ENCODE peak calls at places on chromosome 21, in four cellular contexts. W, R, C and G are unnamed samples.

GRCh38 chr21:39523398-39523797 is 71.6 kb downstream of the SH3BGR start:
- DNase-seq in W (no peak), R (no peak), C (no peak), G (no peak)

GRCh38 chr21:40334159-40334558 is 466.9 kb downstream of the PCP4 start:
- DNase-seq in W (no peak), R (no peak), C (no peak), G (no peak)

GRCh38 chr21:25759573-25759972 is 24.8 kb downstream of the GABPA start:
- DNase-seq in W (no peak), R (no peak), C (no peak), G (no peak)

GRCh38 chr21:16532841-16533240 is 803.1 kb downstream of the USP25 start:
- DNase-seq in W (no peak), R (no peak), C (no peak), G (peak; percentile 18)

GRCh38 chr21:14454642-14455009 is 71.7 kb upstream of the HSPA13 start:
- DNase-seq in W (no peak), R (peak; percentile 69), C (no peak), G (no peak)

GRCh38 chr21:46294647-46295176 is 8.6 kb downstream of the YBEY start:
- DNase-seq in W (peak; percentile 51), R (no peak), C (no peak), G (no peak)

GRCh38 chr21:31072486-31072885 is 34.2 kb upstream of the KRTAP19-8 start:
- DNase-seq in W (no peak), R (no peak), C (no peak), G (no peak)

GRCh38 chr21:41258617-41259016 is 58.0 kb upstream of the FAM3B start:
- DNase-seq in W (no peak), R (no peak), C (no peak), G (no peak)

GRCh38 chr21:43333301-43334062 is 93.4 kb downstream of the SIK1 start:
- DNase-seq in W (no peak), R (no peak), C (no peak), G (peak; percentile 58)

GRCh38 chr21:16372546-16372945 is 642.8 kb downstream of the USP25 start:
- DNase-seq in W (no peak), R (no peak), C (no peak), G (no peak)

GRCh38 chr21:36509966-36510742 is 30.2 kb upstream of the CLDN14 start:
- DNase-seq in W (no peak), R (no peak), C (no peak), G (peak; percentile 36)

GRCh38 chr21:26851109-26851944 is 6.1 kb upstream of the ADAMTS1 start:
- DNase-seq in W (no peak), R (no peak), C (no peak), G (no peak)

GRCh38 chr21:9839011-9839661 is 682.2 kb upstream of the TPTE start:
- DNase-seq in W (peak; percentile 41), R (no peak), C (no peak), G (no peak)

GRCh38 chr21:26835027-26835713 is 10.0 kb downstream of the ADAMTS1 start:
- DNase-seq in W (no peak), R (no peak), C (no peak), G (no peak)

GRCh38 chr21:20570824-20571232 is 427.4 kb upstream of the NCAM2 start:
- DNase-seq in W (no peak), R (no peak), C (no peak), G (no peak)

GRCh38 chr21:25831300-25831699 is 96.5 kb downstream of the GABPA start:
- DNase-seq in W (no peak), R (no peak), C (no peak), G (no peak)

GRCh38 chr21:15592271-15592860 is 137.4 kb upstream of the USP25 start:
- DNase-seq in W (peak; percentile 27), R (no peak), C (peak; percentile 21), G (peak; percentile 65)

GRCh38 chr21:26441081-26441610 is 131.9 kb downstream of the CYYR1 start:
- DNase-seq in W (no peak), R (no peak), C (no peak), G (no peak)

GRCh38 chr21:32143222-32143939 is 135.5 kb downstream of the MIS18A start:
- DNase-seq in W (no peak), R (no peak), C (no peak), G (no peak)

GRCh38 chr21:38903578-38904193 is 98.0 kb downstream of the ETS2 start:
- DNase-seq in W (no peak), R (no peak), C (no peak), G (no peak)

GRCh38 chr21:29991624-29992023 is 51.8 kb upstream of the GRIK1 start:
- DNase-seq in W (no peak), R (no peak), C (no peak), G (no peak)

GRCh38 chr21:36796070-36796469 is 97.2 kb downstream of the SIM2 start:
- DNase-seq in W (no peak), R (no peak), C (no peak), G (no peak)

GRCh38 chr21:15433091-15433490 is 296.7 kb upstream of the USP25 start:
- DNase-seq in W (no peak), R (no peak), C (no peak), G (no peak)

GRCh38 chr21:36776981-36777617 is 78.2 kb downstream of the SIM2 start:
- DNase-seq in W (no peak), R (no peak), C (no peak), G (no peak)

GRCh38 chr21:43323244-43324005 is 103.5 kb downstream of the SIK1 start:
- DNase-seq in W (no peak), R (no peak), C (no peak), G (no peak)

GRCh38 chr21:21997390-21998333 is 999.5 kb downstream of the NCAM2 start:
- DNase-seq in W (no peak), R (no peak), C (no peak), G (no peak)

GRCh38 chr21:18285379-18285778 is 40.7 kb downstream of the CHODL start:
- DNase-seq in W (no peak), R (no peak), C (no peak), G (no peak)
- TF ChIP-seq CTCF in W (no peak), R (no peak), C (no peak), G (no peak)

GRCh38 chr21:33380483-33380998 is 22.7 kb upstream of the IFNGR2 start:
- DNase-seq in W (no peak), R (peak; percentile 95), C (peak; percentile 94), G (peak; percentile 93)
- H3K27ac ChIP-seq in W (peak overlapping the region; percentile 98), R (peak overlapping the region; percentile 95), C (peak overlapping the region; percentile 73), G (peak overlapping the region; percentile 93)

DNA sequence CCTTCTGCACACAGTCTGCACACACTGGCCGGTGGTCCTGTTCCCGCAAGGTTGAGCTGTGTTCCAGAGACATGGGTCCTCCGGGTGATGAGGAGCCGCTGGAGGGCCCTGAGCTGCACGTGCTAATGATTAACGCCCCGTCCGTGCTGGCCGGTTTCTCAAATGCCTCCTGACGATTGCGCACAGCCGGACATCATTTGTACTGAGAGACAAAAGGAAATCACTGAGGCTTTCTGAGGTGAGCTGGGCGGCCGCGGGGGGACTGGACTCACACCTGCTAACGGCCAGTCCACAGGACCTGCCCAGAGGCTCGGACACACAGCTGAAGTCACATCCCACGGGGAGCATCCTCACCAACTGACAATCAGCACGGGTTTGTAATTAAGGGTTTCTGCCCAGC is 29.2 kb downstream of the POFUT2 start:
- DNase-seq in W (peak; percentile 20), R (no peak), C (no peak), G (no peak)
- TF ChIP-seq MAX in W (no peak), R (no peak), C (no peak), G (no peak)

DNA sequence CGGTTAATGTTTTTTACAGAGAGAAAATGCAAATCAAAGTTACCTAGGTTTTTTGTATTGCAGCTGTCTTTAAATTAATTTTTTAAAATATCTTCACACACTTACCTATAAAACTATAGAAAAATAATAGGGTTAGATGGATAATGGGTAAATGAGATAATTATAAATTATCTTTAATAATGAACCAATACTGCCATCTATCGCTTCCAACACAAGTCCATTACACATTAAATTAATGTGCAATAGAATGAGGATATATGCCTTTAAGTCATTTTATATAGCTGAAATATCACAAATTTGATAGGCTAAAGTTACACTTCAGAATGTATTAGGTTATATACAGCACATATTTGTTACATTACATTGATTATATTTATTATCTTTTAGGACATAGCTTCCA is 2212.8 kb downstream of the MRPL39 start:
- DNase-seq in W (no peak), R (no peak), C (no peak), G (peak; percentile 6)
- TF ChIP-seq CTCF in W (peak; percentile 11), R (no peak), C (no peak), G (no peak)

GRCh38 chr21:35036521-35037383 is 12.3 kb downstream of the RUNX1 start:
- DNase-seq in W (no peak), R (no peak), C (no peak), G (no peak)
- H3K27ac ChIP-seq in W (no peak overlapping the region), R (no peak overlapping the region), C (no peak overlapping the region), G (no peak overlapping the region)

GRCh38 chr21:28233536-28234220 is 759.0 kb downstream of the LTN1 start:
- DNase-seq in W (no peak), R (no peak), C (no peak), G (no peak)

GRCh38 chr21:28237661-28238060 is 755.0 kb downstream of the LTN1 start:
- DNase-seq in W (no peak), R (no peak), C (no peak), G (no peak)

GRCh38 chr21:28230559-28230958 is 762.1 kb downstream of the LTN1 start:
- DNase-seq in W (no peak), R (no peak), C (no peak), G (peak; percentile 49)

GRCh38 chr21:28239345-28239744 is 753.3 kb downstream of the LTN1 start:
- DNase-seq in W (no peak), R (no peak), C (no peak), G (no peak)

DNA sequence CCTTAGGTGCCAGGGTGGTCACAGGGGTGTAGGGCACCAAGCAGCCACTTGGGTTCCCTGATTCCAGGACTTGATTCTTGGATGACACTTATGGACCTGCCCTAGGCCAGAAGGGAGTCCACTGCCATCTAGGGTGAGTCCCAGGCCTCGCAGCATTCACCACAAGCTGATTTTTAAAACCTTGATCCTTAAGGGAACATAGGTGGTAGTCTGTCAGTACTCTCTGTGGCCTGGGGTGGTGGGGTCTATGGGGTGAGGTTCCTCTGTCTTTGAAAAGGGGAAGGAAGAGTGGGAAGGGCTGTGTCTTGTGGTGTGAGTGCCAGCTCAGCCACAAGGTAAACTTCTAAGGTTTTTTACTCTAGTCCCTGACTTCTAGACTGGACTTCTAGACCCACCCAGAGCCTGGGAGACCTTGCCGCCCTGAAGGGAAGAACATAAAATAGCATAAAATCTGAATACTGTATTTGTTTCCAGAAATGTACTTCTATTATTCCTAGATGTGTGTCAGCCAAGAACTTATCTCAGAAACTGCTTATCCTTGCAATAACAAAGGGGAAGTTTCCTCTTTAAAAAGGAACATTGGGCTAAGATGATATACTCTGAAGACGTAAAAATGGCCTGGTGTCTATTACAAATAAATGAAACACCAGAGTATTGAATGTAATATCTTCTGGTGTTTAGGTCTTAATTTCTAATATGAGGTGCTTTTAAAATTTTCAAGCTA is 757.3 kb downstream of the LTN1 start:
- DNase-seq in W (no peak), R (no peak), C (no peak), G (peak; percentile 12)
- TF ChIP-seq MAX in W (no peak), R (no peak), C (no peak), G (no peak)

GRCh38 chr21:44574457-44575306 is 1.2 kb downstream of the KRTAP10-4 start:
- DNase-seq in W (no peak), R (no peak), C (no peak), G (no peak)
- TF ChIP-seq CTCF in W (no peak), R (no peak), C (no peak), G (no peak)

GRCh38 chr21:37868896-37869295 is 47.4 kb downstream of the KCNJ6 start:
- DNase-seq in W (no peak), R (no peak), C (no peak), G (no peak)
- H3K27ac ChIP-seq in W (no peak overlapping the region), R (no peak overlapping the region), C (no peak overlapping the region), G (no peak overlapping the region)